ENCODE peak calls at places on chromosomes 12 and 14, in nine cellular contexts. One of them, this sample, is unnamed. For H3K9me3, the result is how much of the 10 kb centered on the place peaks cover.

GRCh38 chr14:59347915-59348314 is 117.3 kb downstream of the GPR135 start:
- DNase-seq in psoas muscle: no peak
- DNase-seq in mucosa of descending colon: no peak
- DNase-seq in uterus: no peak
- DNase-seq in lung: no peak
- DNase-seq in BE2C: no peak
- DNase-seq in small intestine: peak
- DNase-seq in tibial nerve: no peak
- DNase-seq in Caco-2: peak
- DNase-seq in this sample: no peak

GRCh38 chr14:79712302-79712950 is 498.9 kb downstream of the DIO2 start:
- DNase-seq in mucosa of descending colon: no peak
- DNase-seq in uterus: no peak
- DNase-seq in small intestine: no peak
- DNase-seq in psoas muscle: no peak
- DNase-seq in lung: no peak
- DNase-seq in Caco-2: no peak
- DNase-seq in tibial nerve: no peak
- DNase-seq in BE2C: no peak
- DNase-seq in this sample: no peak

GRCh38 chr12:79441534-79441933 is 249.2 kb downstream of the PAWR start:
- DNase-seq in small intestine: no peak
- DNase-seq in uterus: no peak
- DNase-seq in psoas muscle: no peak
- DNase-seq in Caco-2: no peak
- DNase-seq in lung: no peak
- DNase-seq in tibial nerve: no peak
- DNase-seq in mucosa of descending colon: no peak
- DNase-seq in BE2C: no peak
- DNase-seq in this sample: no peak

GRCh38 chr14:72796935-72797334 is 97.0 kb downstream of the DPF3 start:
- DNase-seq in Caco-2: no peak
- DNase-seq in psoas muscle: no peak
- DNase-seq in small intestine: no peak
- DNase-seq in BE2C: no peak
- DNase-seq in uterus: no peak
- DNase-seq in mucosa of descending colon: no peak
- DNase-seq in lung: no peak
- DNase-seq in tibial nerve: no peak
- DNase-seq in this sample: no peak

GRCh38 chr14:97298331-97298730 is 501.1 kb downstream of the VRK1 start:
- DNase-seq in psoas muscle: no peak
- DNase-seq in BE2C: peak
- DNase-seq in small intestine: no peak
- DNase-seq in uterus: no peak
- DNase-seq in lung: no peak
- DNase-seq in tibial nerve: no peak
- DNase-seq in Caco-2: peak
- DNase-seq in mucosa of descending colon: no peak
- DNase-seq in this sample: no peak

GRCh38 chr12:50065726-50066310 is 8.4 kb downstream of the ASIC1 start:
- DNase-seq in BE2C: no peak
- DNase-seq in Caco-2: no peak
- DNase-seq in tibial nerve: no peak
- DNase-seq in mucosa of descending colon: no peak
- DNase-seq in small intestine: no peak
- DNase-seq in uterus: no peak
- DNase-seq in psoas muscle: no peak
- DNase-seq in lung: no peak
- DNase-seq in this sample: no peak

GRCh38 chr14:99946652-99947489 is 118.4 kb upstream of the EVL start:
- DNase-seq in small intestine: peak
- DNase-seq in BE2C: peak
- DNase-seq in tibial nerve: no peak
- DNase-seq in mucosa of descending colon: peak
- DNase-seq in psoas muscle: no peak
- DNase-seq in lung: no peak
- DNase-seq in uterus: no peak
- DNase-seq in Caco-2: peak
- DNase-seq in this sample: peak

GRCh38 chr12:91990525-91990924 is 155.1 kb downstream of the BTG1 start:
- DNase-seq in mucosa of descending colon: no peak
- DNase-seq in BE2C: no peak
- DNase-seq in small intestine: no peak
- DNase-seq in Caco-2: no peak
- DNase-seq in tibial nerve: no peak
- DNase-seq in uterus: no peak
- DNase-seq in lung: no peak
- DNase-seq in psoas muscle: no peak
- DNase-seq in this sample: no peak

GRCh38 chr14:96351986-96352385 is 11.2 kb downstream of the ATG2B start:
- DNase-seq in lung: no peak
- DNase-seq in uterus: no peak
- DNase-seq in small intestine: no peak
- DNase-seq in psoas muscle: no peak
- DNase-seq in Caco-2: no peak
- DNase-seq in BE2C: no peak
- DNase-seq in tibial nerve: no peak
- DNase-seq in mucosa of descending colon: no peak
- DNase-seq in this sample: no peak

GRCh38 chr12:26918321-26919215 is 19.2 kb downstream of the INTS13 start:
- DNase-seq in Caco-2: peak
- DNase-seq in tibial nerve: no peak
- DNase-seq in mucosa of descending colon: no peak
- DNase-seq in small intestine: no peak
- DNase-seq in BE2C: no peak
- DNase-seq in uterus: no peak
- DNase-seq in lung: no peak
- DNase-seq in psoas muscle: no peak
- DNase-seq in this sample: no peak

GRCh38 chr14:62158779-62159178 is 396.6 kb downstream of the SNAPC1 start:
- DNase-seq in Caco-2: no peak
- DNase-seq in uterus: no peak
- DNase-seq in lung: no peak
- DNase-seq in BE2C: no peak
- DNase-seq in mucosa of descending colon: no peak
- DNase-seq in tibial nerve: no peak
- DNase-seq in psoas muscle: no peak
- DNase-seq in small intestine: no peak
- DNase-seq in this sample: no peak

GRCh38 chr12:43835656-43836454 is at the start of gene TMEM117:
- DNase-seq in tibial nerve: peak
- DNase-seq in lung: peak
- DNase-seq in small intestine: peak
- DNase-seq in Caco-2: peak
- DNase-seq in BE2C: peak
- DNase-seq in uterus: peak
- DNase-seq in mucosa of descending colon: peak
- DNase-seq in psoas muscle: peak
- DNase-seq in this sample: peak

DNA sequence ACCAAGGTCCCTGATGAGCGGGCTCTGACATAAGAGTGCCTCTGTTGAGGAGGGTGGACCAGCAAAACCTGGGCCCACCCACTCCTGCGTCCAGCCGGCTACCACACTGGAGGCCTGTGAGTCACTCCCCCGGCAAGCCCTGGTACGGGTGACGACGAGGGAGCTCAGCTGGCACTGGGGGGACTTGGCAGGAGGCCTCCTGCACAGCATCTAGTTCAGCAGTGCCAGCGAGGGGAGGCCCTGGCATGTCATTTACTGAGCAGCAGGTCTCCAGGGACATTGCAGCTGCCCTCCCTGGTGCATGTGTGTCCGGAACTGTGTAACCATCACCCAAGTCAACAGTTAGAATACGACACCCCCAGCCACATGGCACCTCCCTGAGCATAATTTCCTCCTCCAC is 24.4 kb downstream of the CD9 start:
- DNase-seq in mucosa of descending colon: peak
- DNase-seq in small intestine: no peak
- DNase-seq in uterus: no peak
- DNase-seq in lung: no peak
- DNase-seq in BE2C: peak
- DNase-seq in Caco-2: no peak
- DNase-seq in tibial nerve: no peak
- DNase-seq in psoas muscle: peak
- DNase-seq in this sample: no peak
- H3K9me3 ChIP-seq in mucosa of descending colon: under half
- H3K9me3 ChIP-seq in small intestine: under half
- H3K9me3 ChIP-seq in uterus: under half
- H3K9me3 ChIP-seq in lung: under half
- H3K9me3 ChIP-seq in BE2C: under half
- H3K9me3 ChIP-seq in Caco-2: under half
- H3K9me3 ChIP-seq in tibial nerve: under half
- H3K9me3 ChIP-seq in psoas muscle: under half
- H3K9me3 ChIP-seq in this sample: under half

GRCh38 chr14:105840266-105841021 is 314.1 kb downstream of the TMEM121 start:
- DNase-seq in psoas muscle: no peak
- DNase-seq in uterus: no peak
- DNase-seq in tibial nerve: no peak
- DNase-seq in small intestine: no peak
- DNase-seq in mucosa of descending colon: no peak
- DNase-seq in Caco-2: no peak
- DNase-seq in lung: no peak
- DNase-seq in BE2C: peak
- DNase-seq in this sample: no peak
- H3K9me3 ChIP-seq in psoas muscle: under half
- H3K9me3 ChIP-seq in uterus: under half
- H3K9me3 ChIP-seq in tibial nerve: under half
- H3K9me3 ChIP-seq in small intestine: under half
- H3K9me3 ChIP-seq in mucosa of descending colon: under half
- H3K9me3 ChIP-seq in Caco-2: under half
- H3K9me3 ChIP-seq in lung: under half
- H3K9me3 ChIP-seq in BE2C: under half
- H3K9me3 ChIP-seq in this sample: under half

DNA sequence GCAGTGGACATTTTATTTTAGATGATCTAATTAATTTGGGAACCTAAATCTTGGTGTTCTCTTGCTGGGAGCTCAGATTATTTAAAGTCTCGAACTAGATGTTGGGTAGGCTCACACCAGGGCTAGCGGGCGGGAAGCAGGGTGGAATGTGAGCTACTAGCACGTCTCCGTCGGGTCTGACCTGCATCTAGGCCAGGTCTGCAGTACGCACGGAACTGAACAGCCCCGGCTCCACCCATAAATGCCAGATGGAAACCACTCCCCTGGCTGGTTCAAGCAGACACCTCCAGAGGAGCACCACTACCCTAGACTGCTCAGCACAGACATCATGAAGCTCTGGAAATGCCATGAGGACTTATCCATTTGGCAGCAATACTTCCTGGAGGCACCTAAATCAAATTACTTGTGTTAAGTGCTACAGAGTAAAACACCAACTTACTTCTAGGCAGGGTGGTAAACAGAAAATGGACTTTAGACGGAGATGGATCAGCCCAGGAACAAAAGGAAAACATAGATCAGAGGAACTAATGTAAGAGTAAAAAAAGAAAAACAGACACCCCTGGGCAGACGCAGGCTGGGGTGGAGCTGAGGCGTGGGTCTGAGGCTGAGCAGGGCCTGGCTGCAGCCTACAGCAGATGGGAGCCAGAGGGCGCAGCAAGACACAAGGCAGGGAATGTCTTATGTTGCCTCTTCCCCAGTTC is 10.2 kb downstream of the ZNF605 start:
- DNase-seq in small intestine: no peak
- DNase-seq in uterus: no peak
- DNase-seq in Caco-2: no peak
- DNase-seq in tibial nerve: no peak
- DNase-seq in mucosa of descending colon: no peak
- DNase-seq in BE2C: no peak
- DNase-seq in psoas muscle: no peak
- DNase-seq in lung: no peak
- DNase-seq in this sample: no peak
- H3K9me3 ChIP-seq in small intestine: under half
- H3K9me3 ChIP-seq in uterus: under half
- H3K9me3 ChIP-seq in Caco-2: under half
- H3K9me3 ChIP-seq in tibial nerve: under half
- H3K9me3 ChIP-seq in mucosa of descending colon: half or more
- H3K9me3 ChIP-seq in BE2C: under half
- H3K9me3 ChIP-seq in psoas muscle: half or more
- H3K9me3 ChIP-seq in lung: half or more
- H3K9me3 ChIP-seq in this sample: under half

DNA sequence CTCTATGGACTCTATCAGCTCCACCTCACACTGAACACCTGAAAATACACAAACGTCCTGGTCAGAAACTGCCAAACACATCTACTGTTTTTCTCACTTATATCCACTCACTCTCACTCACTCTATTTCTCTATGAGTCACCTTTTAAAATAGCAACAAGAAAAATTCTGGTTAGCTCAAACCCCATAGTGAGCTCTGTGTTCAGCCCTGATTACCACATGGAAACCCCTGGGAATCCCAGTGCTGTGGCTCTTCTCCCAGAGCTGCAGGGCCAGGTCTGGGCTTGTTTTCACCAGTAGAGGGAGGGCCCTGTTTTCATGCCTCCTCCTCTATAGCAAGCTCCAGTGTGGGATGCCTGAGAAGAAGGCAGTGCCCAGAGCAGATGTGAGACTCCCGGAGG is 1126.1 kb downstream of the TMEM121 start:
- DNase-seq in lung: no peak
- DNase-seq in Caco-2: peak
- DNase-seq in uterus: no peak
- DNase-seq in psoas muscle: no peak
- DNase-seq in small intestine: no peak
- DNase-seq in mucosa of descending colon: no peak
- DNase-seq in tibial nerve: no peak
- DNase-seq in BE2C: no peak
- DNase-seq in this sample: no peak
- H3K9me3 ChIP-seq in lung: under half
- H3K9me3 ChIP-seq in Caco-2: under half
- H3K9me3 ChIP-seq in uterus: under half
- H3K9me3 ChIP-seq in psoas muscle: under half
- H3K9me3 ChIP-seq in small intestine: under half
- H3K9me3 ChIP-seq in mucosa of descending colon: under half
- H3K9me3 ChIP-seq in tibial nerve: under half
- H3K9me3 ChIP-seq in BE2C: under half
- H3K9me3 ChIP-seq in this sample: under half

GRCh38 chr12:60421741-60422140 is 825.9 kb downstream of the SLC16A7 start:
- DNase-seq in Caco-2: no peak
- DNase-seq in small intestine: no peak
- DNase-seq in uterus: no peak
- DNase-seq in psoas muscle: no peak
- DNase-seq in lung: no peak
- DNase-seq in mucosa of descending colon: no peak
- DNase-seq in BE2C: no peak
- DNase-seq in tibial nerve: no peak
- DNase-seq in this sample: no peak
- H3K9me3 ChIP-seq in Caco-2: under half
- H3K9me3 ChIP-seq in small intestine: under half
- H3K9me3 ChIP-seq in uterus: under half
- H3K9me3 ChIP-seq in psoas muscle: under half
- H3K9me3 ChIP-seq in lung: under half
- H3K9me3 ChIP-seq in mucosa of descending colon: under half
- H3K9me3 ChIP-seq in BE2C: under half
- H3K9me3 ChIP-seq in tibial nerve: under half
- H3K9me3 ChIP-seq in this sample: under half

GRCh38 chr12:131375261-131375971 is 335.5 kb upstream of the SFSWAP start:
- DNase-seq in mucosa of descending colon: no peak
- DNase-seq in tibial nerve: no peak
- DNase-seq in BE2C: no peak
- DNase-seq in uterus: no peak
- DNase-seq in small intestine: no peak
- DNase-seq in psoas muscle: no peak
- DNase-seq in lung: no peak
- DNase-seq in Caco-2: no peak
- DNase-seq in this sample: no peak
- H3K9me3 ChIP-seq in mucosa of descending colon: under half
- H3K9me3 ChIP-seq in tibial nerve: under half
- H3K9me3 ChIP-seq in BE2C: under half
- H3K9me3 ChIP-seq in uterus: under half
- H3K9me3 ChIP-seq in small intestine: under half
- H3K9me3 ChIP-seq in psoas muscle: under half
- H3K9me3 ChIP-seq in lung: under half
- H3K9me3 ChIP-seq in Caco-2: under half
- H3K9me3 ChIP-seq in this sample: under half